ENCODE peak calls at places on chromosomes 16 and 17, in four cellular contexts. V is small intestine, E is cardiac muscle cell, U is mesendoderm. D is an unnamed sample. For H3K27me3 and H3K36me3, the result is how much of the 10 kb centered on the place peaks cover.

GRCh38 chr16:89318430-89318758 is 100.9 kb downstream of the ZNF778 start:
- DNase-seq in E (no peak), U (no peak), V (no peak), D (no peak)

GRCh38 chr16:5386989-5387388 is 289.4 kb upstream of the EEF2KMT start:
- DNase-seq in U (no peak), V (no peak), E (no peak), D (no peak)

GRCh38 chr16:55832425-55832787 is 490 bp downstream of the CES1 start:
- DNase-seq in V (no peak), E (no peak), U (no peak), D (no peak)

GRCh38 chr16:58306327-58306726 is 11.5 kb upstream of the PRSS54 start:
- DNase-seq in U (no peak), E (no peak), V (peak), D (no peak)

GRCh38 chr16:27677300-27677699 is 127.4 kb downstream of the KATNIP start:
- DNase-seq in U (no peak), V (no peak), E (no peak), D (no peak)

GRCh38 chr17:82938486-82939212 is 98.8 kb upstream of the ZNF750 start:
- DNase-seq in U (no peak), V (no peak), E (no peak), D (no peak)

GRCh38 chr16:9908613-9909012 is 273.6 kb downstream of the GRIN2A start:
- DNase-seq in V (no peak), E (no peak), U (no peak), D (no peak)

GRCh38 chr17:35160354-35161201 is 13.0 kb downstream of the UNC45B start:
- DNase-seq in V (peak), U (no peak), E (no peak), D (no peak)

GRCh38 chr16:27847030-27847550 is 216.4 kb downstream of the GSG1L start:
- DNase-seq in U (no peak), V (no peak), E (no peak), D (no peak)

GRCh38 chr17:74924250-74924948 is at the start of gene OTOP2:
- DNase-seq in U (no peak), V (no peak), E (no peak), D (peak)

GRCh38 chr17:1399679-1400512 is at the start of gene YWHAE:
- DNase-seq in E (peak), V (peak), U (peak), D (peak)

GRCh38 chr17:4980644-4981216 is 6.7 kb downstream of the CAMTA2 start:
- DNase-seq in U (peak), V (peak), E (peak), D (peak)

GRCh38 chr17:36510636-36511035 is 24.0 kb downstream of the MYO19 start:
- DNase-seq in E (no peak), U (no peak), V (no peak), D (no peak)

GRCh38 chr16:2854700-2855309 is 3.2 kb downstream of the PRSS22 start:
- DNase-seq in E (no peak), V (no peak), U (no peak), D (peak)

GRCh38 chr17:59668816-59669215 is 38.4 kb downstream of the PTRH2 start:
- DNase-seq in E (no peak), U (no peak), V (no peak), D (no peak)

DNA sequence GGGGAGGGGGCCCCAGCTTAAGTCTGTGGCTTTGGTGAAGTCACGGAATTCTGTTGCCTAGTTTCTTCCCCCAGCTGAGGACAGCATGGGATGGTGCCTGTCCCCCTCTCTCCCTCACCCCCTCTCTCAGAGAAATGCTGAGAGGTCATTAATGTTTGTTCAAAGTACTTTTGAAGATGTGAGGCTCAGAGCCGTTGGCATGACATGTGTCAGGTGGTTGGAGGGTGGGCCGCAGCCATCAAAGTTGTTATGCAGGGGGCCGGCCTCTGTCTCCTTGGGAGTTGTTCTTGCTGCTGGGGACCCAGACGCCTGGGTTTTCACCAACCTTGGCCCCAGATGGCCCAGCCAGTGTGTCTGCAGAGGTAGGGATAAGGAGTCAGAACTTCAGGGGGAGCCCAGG is 3.0 kb downstream of the NKD1 start:
- DNase-seq in V (no peak), U (no peak), E (no peak), D (no peak)
- H3K27me3 ChIP-seq in V (under half), U (under half), E (under half), D (under half)

GRCh38 chr17:62600805-62601204 is 26.7 kb upstream of the MRC2 start:
- DNase-seq in U (no peak), V (no peak), E (no peak), D (no peak)
- H3K36me3 ChIP-seq in U (under half), V (under half), E (under half), D (under half)

DNA sequence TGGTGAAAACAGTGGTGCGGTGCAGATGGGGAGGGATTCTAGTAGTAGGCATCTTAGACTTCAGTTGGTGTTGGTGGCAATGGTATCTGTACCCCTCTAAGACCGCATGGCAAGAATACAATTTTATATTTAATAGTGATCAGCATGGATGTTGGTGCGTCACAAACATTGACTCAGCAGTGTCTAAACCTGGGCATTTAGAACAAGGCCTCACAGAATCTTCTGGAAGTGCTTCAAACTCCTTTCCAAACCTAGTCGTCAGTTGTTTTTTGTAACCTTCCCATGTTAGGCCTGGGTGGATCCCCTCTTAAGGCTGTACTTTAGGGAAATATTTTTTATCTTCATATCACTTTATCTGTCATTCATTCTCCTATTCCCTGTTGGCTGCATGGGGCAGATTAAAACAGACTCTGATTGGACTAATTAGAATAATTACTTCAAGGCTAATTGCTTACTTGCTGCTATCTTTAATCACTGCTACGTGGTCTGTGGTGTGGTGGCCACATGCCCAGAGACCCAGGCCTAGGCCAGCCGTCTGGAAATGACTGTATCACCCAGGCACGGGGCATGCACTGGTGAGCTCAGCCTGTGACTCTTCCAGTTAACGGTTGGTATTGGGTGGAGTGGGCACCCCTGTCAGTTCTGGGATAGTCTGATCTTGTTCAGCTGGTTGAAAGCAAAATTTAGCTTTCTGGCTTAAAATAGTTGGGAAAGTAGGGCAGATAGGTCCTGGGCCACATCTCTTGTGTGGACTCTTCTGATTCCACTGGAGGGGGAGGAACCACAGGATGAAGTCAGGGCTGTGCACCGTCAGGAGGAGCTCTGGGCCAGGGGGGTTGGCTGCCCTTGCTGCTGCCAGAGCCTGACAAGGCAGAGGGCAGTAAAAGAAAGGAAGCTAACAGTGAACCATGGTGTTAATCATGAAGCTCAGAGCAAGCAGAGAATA is 4.5 kb downstream of the ALKBH5 start:
- DNase-seq in E (no peak), V (no peak), U (no peak), D (no peak)
- H3K4me3 ChIP-seq in E (peak), V (no peak), U (no peak), D (no peak)

GRCh38 chr16:87692176-87692575 is 73.6 kb downstream of the KLHDC4 start:
- DNase-seq in V (no peak), E (no peak), U (no peak), D (peak)
- H3K27me3 ChIP-seq in V (under half), E (under half), U (under half), D (under half)

GRCh38 chr17:39769974-39770587 is 32.3 kb downstream of the GRB7 start:
- DNase-seq in V (peak), E (no peak), U (no peak), D (no peak)
- H3K36me3 ChIP-seq in V (under half), E (under half), U (under half), D (under half)

GRCh38 chr16:4372578-4373355 is 1.1 kb downstream of the VASN start:
- DNase-seq in V (no peak), U (peak), E (no peak), D (peak)
- H3K4me3 ChIP-seq in V (peak), U (no peak), E (peak), D (peak)